ENCODE peak calls at places on chromosome 17, in five cellular contexts. Z is SJSA1, B is AG04450, S is cardiac muscle cell, R is suprapubic skin. W is an unnamed sample.

GRCh38 chr17:56879280-56879679 is 34.6 kb downstream of the TRIM25 start:
- DNase-seq in Z (no peak), B (no peak), S (no peak), R (no peak), W (no peak)

GRCh38 chr17:76617838-76618237 is 25.7 kb downstream of the ST6GALNAC1 start:
- DNase-seq in Z (no peak), B (no peak), S (no peak), R (no peak), W (no peak)

GRCh38 chr17:17711708-17712141 is 30.5 kb downstream of the RAI1 start:
- DNase-seq in Z (peak), B (no peak), S (no peak), R (no peak), W (no peak)

GRCh38 chr17:67105213-67105612 is 60.9 kb downstream of the CACNG1 start:
- DNase-seq in Z (no peak), B (no peak), S (peak), R (no peak), W (no peak)

GRCh38 chr17:75459246-75459589 is 2.8 kb downstream of the TMEM94 start:
- DNase-seq in Z (no peak), B (no peak), S (no peak), R (no peak), W (no peak)

GRCh38 chr17:4852504-4853075 is 19.4 kb downstream of the MINK1 start:
- DNase-seq in Z (no peak), B (peak), S (peak), R (no peak), W (no peak)

GRCh38 chr17:51000835-51001638 is 119.6 kb downstream of the SPAG9 start:
- DNase-seq in Z (no peak), B (peak), S (peak), R (no peak), W (no peak)

GRCh38 chr17:67717192-67717623 is 528 bp upstream of the NOL11 start:
- DNase-seq in Z (no peak), B (no peak), S (no peak), R (no peak), W (no peak)

GRCh38 chr17:13362341-13363122 is 239.2 kb downstream of the HS3ST3A1 start:
- DNase-seq in Z (peak), B (no peak), S (peak), R (no peak), W (no peak)

GRCh38 chr17:55601874-55602364 is 90.7 kb upstream of the SMIM36 start:
- DNase-seq in Z (no peak), B (no peak), S (peak), R (no peak), W (no peak)

GRCh38 chr17:27546624-27547300 is 84.2 kb upstream of the LGALS9 start:
- DNase-seq in Z (no peak), B (no peak), S (no peak), R (no peak), W (no peak)

GRCh38 chr17:57226793-57227192 is 29.5 kb upstream of the MSI2 start:
- DNase-seq in Z (no peak), B (no peak), S (no peak), R (no peak), W (no peak)

GRCh38 chr17:42402121-42402516 is 13.9 kb upstream of the STAT3 start:
- DNase-seq in Z (no peak), B (no peak), S (no peak), R (no peak), W (no peak)

GRCh38 chr17:72826602-72827001 is 265.9 kb downstream of the SLC39A11 start:
- DNase-seq in Z (no peak), B (no peak), S (no peak), R (no peak), W (no peak)

GRCh38 chr17:70905796-70906195 is 736.5 kb downstream of the KCNJ2 start:
- DNase-seq in Z (no peak), B (peak), S (peak), R (no peak), W (peak)

GRCh38 chr17:72270530-72270929 is 149.7 kb downstream of the SOX9 start:
- DNase-seq in Z (no peak), B (no peak), S (peak), R (no peak), W (peak)

GRCh38 chr17:48588074-48588415 is 2.0 kb downstream of the HOXB3 start:
- DNase-seq in Z (no peak), B (no peak), S (no peak), R (no peak), W (no peak)

GRCh38 chr17:73767696-73768095 is 123.5 kb upstream of the SDK2 start:
- DNase-seq in Z (no peak), B (no peak), S (no peak), R (no peak), W (no peak)

GRCh38 chr17:50428831-50429424 is 2.9 kb downstream of the ACSF2 start:
- DNase-seq in Z (no peak), B (no peak), S (no peak), R (no peak), W (no peak)

GRCh38 chr17:75738218-75738802 is 17.1 kb downstream of the ITGB4 start:
- DNase-seq in Z (no peak), B (no peak), S (peak), R (no peak), W (peak)

GRCh38 chr17:65055708-65056638 is 567 bp downstream of the GNA13 start:
- DNase-seq in Z (peak), B (no peak), S (no peak), R (peak), W (peak)

GRCh38 chr17:30116345-30116660 is 313 bp upstream of the NSRP1 start:
- DNase-seq in Z (no peak), B (no peak), S (no peak), R (no peak), W (no peak)

GRCh38 chr17:2195729-2196128 is 107.9 kb downstream of the SMG6 start:
- DNase-seq in Z (no peak), B (no peak), S (no peak), R (no peak), W (no peak)

GRCh38 chr17:74017461-74017860 is 186.0 kb upstream of the RPL38 start:
- DNase-seq in Z (no peak), B (no peak), S (no peak), R (no peak), W (no peak)

GRCh38 chr17:30551666-30552339 is 74.6 kb downstream of the GOSR1 start:
- DNase-seq in Z (no peak), B (no peak), S (no peak), R (no peak), W (no peak)

GRCh38 chr17:81386141-81386645 is 9.1 kb upstream of the BAHCC1 start:
- DNase-seq in Z (no peak), B (no peak), S (no peak), R (no peak), W (no peak)
- H3K27ac ChIP-seq in Z (no peak), B (no peak), S (peak), R (peak), W (peak)

DNA sequence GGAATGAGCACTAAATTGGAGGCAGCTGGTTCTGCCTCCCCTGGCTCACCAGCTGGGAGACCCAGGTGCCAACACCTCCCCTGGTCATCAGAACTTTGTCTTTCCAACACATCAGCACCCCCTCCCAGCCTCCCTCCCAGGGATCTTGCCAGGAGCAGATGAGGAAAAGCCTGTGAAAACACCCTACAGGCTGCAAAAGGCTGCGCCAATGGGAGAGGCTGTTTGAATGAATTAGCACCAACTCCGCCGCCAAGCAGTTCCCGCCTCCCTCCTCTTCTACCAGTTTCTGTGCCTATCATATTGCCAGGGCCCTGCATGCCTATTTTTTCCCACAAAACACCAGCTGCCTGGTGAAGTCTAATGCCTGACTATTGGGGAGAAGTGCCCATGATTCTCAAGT is 137.0 kb downstream of the AIPL1 start:
- DNase-seq in Z (no peak), B (no peak), S (no peak), R (no peak), W (no peak)
- H3K27ac ChIP-seq in Z (no peak), B (no peak), S (no peak), R (no peak), W (no peak)

GRCh38 chr17:78324391-78325075 is 35.3 kb downstream of the SOCS3 start:
- DNase-seq in Z (peak), B (peak), S (peak), R (peak), W (peak)
- H3K27ac ChIP-seq in Z (peak), B (peak), S (peak), R (peak), W (peak)

DNA sequence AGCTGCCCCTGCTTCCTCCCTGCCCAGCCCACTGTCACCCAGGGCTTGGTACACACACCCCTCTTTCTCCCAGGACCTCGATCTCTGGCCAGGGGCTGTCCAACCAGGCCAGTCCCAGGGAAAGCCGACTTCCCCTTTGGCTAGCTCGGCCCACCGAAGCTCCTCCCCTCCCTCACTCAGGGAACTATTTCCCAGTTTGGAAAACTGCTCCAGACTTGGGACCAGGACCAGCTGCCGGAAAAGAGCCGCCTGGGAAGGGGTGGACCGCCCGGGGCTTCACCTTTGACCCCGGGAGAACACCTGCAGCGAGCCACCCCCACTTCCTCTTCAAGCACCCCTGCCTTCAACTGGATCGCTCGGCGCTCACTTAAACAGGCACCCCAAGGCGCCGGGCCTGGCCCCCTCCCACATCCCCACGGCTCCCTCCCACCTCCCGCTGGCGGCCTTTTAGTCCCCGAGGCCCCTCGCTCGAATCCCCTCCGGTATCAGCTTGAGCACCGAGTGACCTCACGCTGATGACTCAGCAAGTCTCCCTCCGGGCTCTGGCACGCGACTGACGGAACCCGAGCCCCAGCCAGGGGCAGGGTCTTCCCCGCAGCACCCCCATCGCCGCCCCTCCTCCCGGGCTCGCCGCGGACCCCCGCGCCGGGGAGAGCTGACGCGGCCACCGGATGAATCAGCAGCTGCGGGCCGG is 937 bp downstream of the MAFG start:
- DNase-seq in Z (peak), B (peak), S (peak), R (no peak), W (peak)
- H3K27ac ChIP-seq in Z (peak), B (peak), S (peak), R (peak), W (peak)

DNA sequence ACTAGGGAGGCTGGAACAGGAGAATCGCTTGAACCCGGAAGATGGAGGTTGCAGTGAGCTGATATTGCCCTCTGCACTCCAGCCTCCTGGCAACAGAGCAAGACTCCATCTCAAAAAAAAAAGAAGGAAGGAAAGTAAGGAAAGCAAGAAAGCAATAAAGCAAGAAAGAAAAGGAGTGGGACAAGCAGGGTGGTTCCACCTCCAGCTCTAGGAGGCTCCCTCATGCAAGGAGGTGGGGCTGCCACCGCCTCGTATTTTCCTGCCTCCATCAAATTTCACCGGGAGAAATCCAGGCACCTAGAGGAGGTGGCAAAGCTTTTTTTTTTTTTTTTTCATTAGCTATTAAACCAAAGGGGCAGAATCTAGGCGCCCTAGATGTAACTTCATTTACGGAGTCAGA is 1.0 kb downstream of the CYB561 start:
- DNase-seq in Z (no peak), B (no peak), S (no peak), R (no peak), W (peak)
- H3K27ac ChIP-seq in Z (no peak), B (no peak), S (no peak), R (peak), W (no peak)

GRCh38 chr17:8256291-8256690 is 7.2 kb downstream of the PFAS start:
- DNase-seq in Z (no peak), B (no peak), S (no peak), R (no peak), W (no peak)

GRCh38 chr17:8254881-8255280 is 5.8 kb downstream of the PFAS start:
- DNase-seq in Z (no peak), B (no peak), S (no peak), R (no peak), W (no peak)

GRCh38 chr17:8255499-8255898 is 6.4 kb downstream of the PFAS start:
- DNase-seq in Z (no peak), B (no peak), S (no peak), R (no peak), W (no peak)

GRCh38 chr17:8256691-8257090 is 7.6 kb downstream of the PFAS start:
- DNase-seq in Z (no peak), B (no peak), S (no peak), R (no peak), W (no peak)

DNA sequence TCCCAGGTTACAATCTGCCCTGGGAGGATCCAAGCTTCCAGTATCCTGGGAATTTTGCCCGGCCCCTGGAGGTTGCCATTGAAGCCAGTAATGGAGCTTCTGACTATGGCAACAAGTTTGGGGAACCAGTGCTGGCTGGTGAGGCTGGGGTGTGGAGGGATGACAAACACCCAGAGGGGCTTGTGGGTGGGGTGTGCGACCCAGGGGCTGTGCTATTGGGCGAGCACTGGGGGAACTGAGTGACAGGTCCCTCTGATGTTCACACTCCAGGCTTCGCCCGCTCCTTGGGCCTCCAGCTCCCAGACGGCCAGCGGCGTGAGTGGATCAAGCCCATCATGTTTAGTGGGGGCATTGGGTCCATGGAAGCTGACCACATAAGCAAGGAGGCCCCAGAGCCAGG is 8.7 kb downstream of the PFAS start:
- DNase-seq in Z (no peak), B (no peak), S (no peak), R (no peak), W (no peak)
- H3K27ac ChIP-seq in Z (no peak), B (no peak), S (no peak), R (no peak), W (no peak)

GRCh38 chr17:1050246-1050995 is 53.5 kb downstream of the TIMM22 start:
- DNase-seq in Z (no peak), B (no peak), S (no peak), R (no peak), W (peak)

GRCh38 chr17:1047886-1048470 is 51.0 kb downstream of the TIMM22 start:
- DNase-seq in Z (no peak), B (no peak), S (no peak), R (no peak), W (peak)

GRCh38 chr17:1049446-1050225 is 52.7 kb downstream of the TIMM22 start:
- DNase-seq in Z (no peak), B (no peak), S (no peak), R (no peak), W (peak)

GRCh38 chr17:1045456-1045855 is 48.5 kb downstream of the TIMM22 start:
- DNase-seq in Z (no peak), B (no peak), S (no peak), R (no peak), W (no peak)

GRCh38 chr17:1047177-1047885 is 50.4 kb downstream of the TIMM22 start:
- DNase-seq in Z (no peak), B (peak), S (peak), R (no peak), W (peak)
- H3K27ac ChIP-seq in Z (no peak), B (peak), S (peak), R (no peak), W (peak)